ENCODE peak calls at places on chromosomes 5 and 9, in four cellular contexts. U is AG09309, W is colonic mucosa, P is mucosa of gallbladder. X is an unnamed sample.

GRCh38 chr5:7850533-7851239 is at the start of gene CFAP90:
- DNase-seq in U (no peak), P (no peak), W (peak), X (peak)

GRCh38 chr5:123266365-123266764 is 156.8 kb downstream of the CEP120 start:
- DNase-seq in W (no peak), P (no peak), U (no peak), X (no peak)

GRCh38 chr9:121684381-121685145 is 33.1 kb downstream of the DAB2IP start:
- DNase-seq in W (peak), U (no peak), P (no peak), X (peak)

GRCh38 chr5:56328753-56329560 is 95.8 kb upstream of the ANKRD55 start:
- DNase-seq in W (no peak), P (no peak), U (no peak), X (peak)

GRCh38 chr9:92647671-92648446 is 22.1 kb downstream of the IPPK start:
- DNase-seq in U (no peak), P (no peak), W (no peak), X (no peak)

GRCh38 chr9:33162721-33163311 is 4.3 kb downstream of the B4GALT1 start:
- DNase-seq in W (peak), P (no peak), U (peak), X (no peak)

GRCh38 chr9:136952354-136952855 is 332 bp downstream of the LCN12 start:
- DNase-seq in U (no peak), W (no peak), P (no peak), X (no peak)

GRCh38 chr5:151448038-151448985 is 909 bp downstream of the SLC36A1 start:
- DNase-seq in W (peak), P (no peak), U (no peak), X (peak)

GRCh38 chr9:3446313-3446712 is 79.5 kb downstream of the RFX3 start:
- DNase-seq in W (no peak), U (no peak), P (no peak), X (no peak)

GRCh38 chr5:52963636-52964035 is 25.5 kb upstream of the ITGA2 start:
- DNase-seq in P (no peak), U (no peak), W (no peak), X (no peak)

GRCh38 chr5:89556215-89557009 is 673.4 kb upstream of the MEF2C start:
- DNase-seq in U (peak), W (no peak), P (no peak), X (no peak)

GRCh38 chr9:131593255-131593820 is 48.0 kb downstream of the PRRT1B start:
- DNase-seq in P (no peak), U (no peak), W (no peak), X (no peak)

GRCh38 chr5:103293719-103294118 is 35.2 kb downstream of the MACIR start:
- DNase-seq in U (no peak), P (no peak), W (no peak), X (no peak)

GRCh38 chr9:116689633-116690032 is 2.5 kb downstream of the TRIM32 start:
- DNase-seq in U (no peak), W (no peak), P (no peak), X (no peak)

GRCh38 chr9:110891760-110892159 is 146.5 kb downstream of the LPAR1 start:
- DNase-seq in P (no peak), U (no peak), W (no peak), X (no peak)

GRCh38 chr9:133485531-133486260 is 6.8 kb upstream of the SLC2A6 start:
- DNase-seq in W (no peak), U (no peak), P (no peak), X (peak)

GRCh38 chr5:62395210-62395950 is 8.3 kb downstream of the DIMT1 start:
- DNase-seq in W (no peak), P (no peak), U (no peak), X (no peak)

GRCh38 chr5:14915291-14915976 is 43.9 kb upstream of the ANKH start:
- DNase-seq in W (no peak), U (no peak), P (no peak), X (no peak)

GRCh38 chr5:53089481-53089976 is 20.0 kb downstream of the MOCS2 start:
- DNase-seq in U (no peak), W (no peak), P (no peak), X (no peak)

GRCh38 chr5:1368236-1368635 is 23.3 kb upstream of the CLPTM1L start:
- DNase-seq in P (no peak), U (no peak), W (no peak), X (no peak)

GRCh38 chr9:131668439-131669233 is 71.2 kb downstream of the RAPGEF1 start:
- DNase-seq in P (no peak), W (no peak), U (no peak), X (peak)

GRCh38 chr5:17482784-17483183 is 15.2 kb upstream of the TAF11L2 start:
- DNase-seq in U (no peak), W (no peak), P (no peak), X (no peak)

GRCh38 chr9:129640086-129640870 is 1.7 kb downstream of the ASB6 start:
- DNase-seq in P (no peak), W (no peak), U (no peak), X (no peak)

GRCh38 chr9:1077616-1078015 is 27.5 kb downstream of the DMRT2 start:
- DNase-seq in P (no peak), U (no peak), W (no peak), X (no peak)

GRCh38 chr5:131109540-131110255 is 55.4 kb downstream of the HINT1 start:
- DNase-seq in P (peak), W (peak), U (peak), X (peak)

GRCh38 chr9:98774746-98775145 is 21.6 kb downstream of the ANKS6 start:
- DNase-seq in U (no peak), P (no peak), W (peak), X (peak)

GRCh38 chr9:104177003-104177611 is 83.0 kb downstream of the SMC2 start:
- DNase-seq in P (no peak), W (no peak), U (no peak), X (no peak)

GRCh38 chr9:137382728-137383452 is 40.1 kb downstream of the EXD3 start:
- DNase-seq in P (no peak), W (no peak), U (no peak), X (no peak)

X was measured in activated naive CD4-positive, alpha-beta T cell treated with anti-CD3 and anti-CD28 coated beads, Interleukin-2, amount 10 ng/mL, durations not matched to agents 7 days and 5 days.